ENCODE peak calls at places on chromosome 19, in four cellular contexts. E, C, B and X are unnamed samples.

GRCh38 chr19:45981350-45981749 is 7.7 kb upstream of the NOVA2 start:
- DNase-seq in C (no peak), B (no peak), E (no peak), X (no peak)

GRCh38 chr19:4229179-4229931 is at the start of gene EBI3:
- DNase-seq in E (no peak), C (peak; percentile 65), B (no peak), X (peak; percentile 89)

GRCh38 chr19:49855277-49855675 is 4.3 kb downstream of the PTOV1 start:
- DNase-seq in C (no peak), E (no peak), B (no peak), X (no peak)

GRCh38 chr19:41552558-41552957 is 23.4 kb upstream of the CEACAM21 start:
- DNase-seq in B (no peak), E (no peak), C (no peak), X (no peak)

GRCh38 chr19:22619371-22619770 is 14.8 kb upstream of the ZNF492 start:
- DNase-seq in C (no peak), B (no peak), E (no peak), X (no peak)

GRCh38 chr19:13004273-13004672 is 9.0 kb downstream of the NFIX start:
- DNase-seq in C (no peak), E (no peak), B (no peak), X (no peak)

GRCh38 chr19:28284389-28284788 is 928.6 kb downstream of the UQCRFS1 start:
- DNase-seq in E (no peak), C (no peak), B (no peak), X (no peak)

GRCh38 chr19:35807633-35808032 is 5.0 kb downstream of the PRODH2 start:
- DNase-seq in E (no peak), B (no peak), C (no peak), X (no peak)

GRCh38 chr19:40445945-40446784 is 2.0 kb upstream of the SERTAD3 start:
- DNase-seq in E (no peak), C (no peak), B (no peak), X (no peak)

GRCh38 chr19:49475995-49476880 is 2.2 kb downstream of the FLT3LG start:
- DNase-seq in E (peak; percentile 77), C (no peak), B (no peak), X (peak; percentile 55)

GRCh38 chr19:33736158-33736557 is 60.5 kb upstream of the KCTD15 start:
- DNase-seq in E (peak; percentile 58), B (no peak), C (no peak), X (no peak)
- TF ChIP-seq CTCF in E (peak; percentile 27), B (no peak), C (no peak), X (no peak)

DNA sequence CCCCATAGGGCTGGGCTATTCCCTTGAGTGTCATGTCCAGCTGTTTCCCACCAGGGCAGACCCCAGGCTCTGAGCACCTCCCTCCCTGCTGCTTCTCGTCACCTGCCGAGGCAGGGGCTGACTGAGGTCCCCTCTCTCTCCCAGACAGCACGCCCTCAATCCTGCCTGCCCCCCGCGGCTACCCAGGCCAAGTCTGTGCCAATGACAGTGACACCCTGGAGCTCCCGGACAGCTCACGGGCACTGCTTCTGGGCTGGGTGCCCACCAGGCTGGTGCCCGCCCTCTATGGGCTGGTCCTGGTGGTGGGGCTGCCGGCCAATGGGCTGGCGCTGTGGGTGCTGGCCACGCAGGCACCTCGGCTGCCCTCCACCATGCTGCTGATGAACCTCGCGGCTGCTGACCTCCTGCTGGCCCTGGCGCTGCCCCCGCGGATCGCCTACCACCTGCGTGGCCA is 657 bp downstream of the F2RL3 start:
- DNase-seq in B (no peak), C (no peak), E (no peak), X (no peak)
- TF ChIP-seq CTCF in B (no peak), C (no peak), E (no peak), X (no peak)

DNA sequence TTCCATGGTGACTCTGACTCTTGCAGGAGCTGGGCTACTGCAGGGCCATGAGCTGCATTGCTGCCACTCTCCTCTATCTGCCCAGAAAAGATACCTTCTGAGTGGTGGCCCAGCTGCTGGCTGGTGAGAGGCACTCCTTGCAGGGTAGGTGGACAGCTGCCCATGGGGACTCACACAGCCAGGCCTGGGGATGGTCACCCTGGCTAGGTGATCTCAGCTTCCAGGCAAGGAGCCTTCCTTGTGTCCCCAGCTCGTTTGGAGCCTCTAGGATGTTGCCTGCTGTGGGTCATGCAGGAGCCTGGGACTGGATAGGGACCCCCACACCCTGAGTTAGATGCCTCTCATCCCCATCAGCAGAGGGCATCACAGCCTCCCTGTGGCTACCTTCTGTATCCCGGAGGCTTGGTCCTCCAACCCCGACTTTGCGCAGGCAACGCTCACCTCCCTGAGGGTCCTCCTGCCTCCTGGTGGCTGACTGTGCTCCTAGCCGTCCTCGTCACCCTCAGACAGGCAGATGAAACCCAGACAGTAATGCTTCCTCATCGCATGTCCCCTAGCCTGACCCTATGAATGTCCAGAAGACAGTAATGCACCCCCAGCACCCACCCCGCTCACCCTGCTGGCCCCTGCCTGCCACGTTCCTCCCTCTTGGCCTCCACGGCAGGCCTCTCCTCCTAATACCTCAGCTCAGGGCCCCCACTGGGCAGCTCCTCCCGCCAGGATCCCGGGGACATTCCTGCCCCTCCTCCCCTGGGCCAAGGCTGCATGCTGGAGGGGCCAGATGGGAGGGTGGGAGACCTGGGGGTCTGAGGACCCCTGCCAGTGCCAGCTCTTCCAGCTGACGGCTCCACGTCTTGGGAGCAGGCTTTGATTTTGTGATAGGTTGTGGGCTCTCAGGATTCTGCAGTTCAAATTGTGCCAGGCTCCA is 13.6 kb upstream of the ZNF14 start:
- DNase-seq in B (no peak), E (no peak), C (no peak), X (peak; percentile 14)
- TF ChIP-seq CTCF in B (no peak), E (no peak), C (no peak), X (no peak)

DNA sequence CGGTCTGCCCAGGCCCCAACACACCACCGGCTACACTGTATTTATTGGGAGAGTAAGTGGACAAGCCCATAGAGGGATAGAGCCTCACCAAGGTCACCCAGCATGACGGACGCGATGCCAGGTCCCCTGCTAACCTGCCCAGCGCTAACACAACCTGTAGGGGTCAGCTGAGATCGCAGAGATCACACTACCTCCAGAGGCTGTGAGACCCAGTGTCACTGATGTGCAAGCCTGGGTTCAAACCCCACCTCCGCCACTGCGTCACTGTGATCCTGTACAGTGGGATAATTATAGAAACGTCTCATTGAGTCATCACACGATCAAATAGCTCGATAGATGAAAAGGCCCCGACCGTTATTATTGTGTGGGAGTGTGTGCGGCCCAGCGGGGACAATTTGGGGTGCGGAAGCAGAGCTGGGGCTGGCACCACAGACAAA is 10.6 kb upstream of the TLE2 start:
- DNase-seq in E (no peak), B (no peak), C (no peak), X (no peak)
- TF ChIP-seq CTCF in E (no peak), B (no peak), C (no peak), X (no peak)

DNA sequence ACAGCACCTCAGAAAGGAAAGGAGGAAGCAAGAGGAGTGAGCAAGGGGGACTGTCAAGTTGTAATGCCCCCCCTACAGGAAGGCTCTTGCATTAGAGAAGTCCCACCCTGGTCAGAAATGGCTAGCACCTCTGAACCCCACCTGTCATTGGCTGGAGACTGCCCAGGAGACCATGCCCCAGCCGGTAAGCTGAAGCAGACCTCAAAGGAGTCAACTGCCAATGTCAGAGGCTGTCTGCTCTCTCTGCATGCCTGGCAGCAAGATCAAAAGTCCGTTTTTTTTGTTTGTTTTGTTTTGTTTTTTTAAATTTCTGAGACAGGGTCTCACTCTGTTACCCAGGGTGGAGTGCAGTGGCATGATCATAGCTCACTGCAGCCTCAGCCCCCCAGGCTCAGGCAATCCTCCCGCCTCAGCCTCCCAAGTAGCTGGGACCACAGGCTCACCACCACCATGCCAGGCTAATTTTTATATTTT is 8.1 kb upstream of the BCL3 start:
- DNase-seq in E (no peak), B (no peak), C (no peak), X (peak; percentile 39)
- TF ChIP-seq CTCF in E (peak; percentile 13), B (no peak), C (peak; percentile 16), X (peak; percentile 1)

GRCh38 chr19:970695-971094 is 13.4 kb upstream of the WDR18 start:
- DNase-seq in C (no peak), B (no peak), E (peak; percentile 20), X (no peak)
- TF ChIP-seq CTCF in C (peak; percentile 45), B (peak; percentile 23), E (peak; percentile 77), X (peak; percentile 50)

GRCh38 chr19:18839465-18840287 is 7.9 kb downstream of the UPF1 start:
- DNase-seq in C (no peak), B (no peak), E (no peak), X (no peak)

GRCh38 chr19:18840288-18841260 is 8.8 kb downstream of the UPF1 start:
- DNase-seq in C (no peak), E (no peak), B (no peak), X (no peak)

GRCh38 chr19:18841400-18841799 is 9.6 kb downstream of the UPF1 start:
- DNase-seq in B (no peak), E (no peak), C (no peak), X (no peak)

GRCh38 chr19:18843960-18844359 is 12.2 kb downstream of the UPF1 start:
- DNase-seq in C (no peak), E (no peak), B (no peak), X (no peak)

DNA sequence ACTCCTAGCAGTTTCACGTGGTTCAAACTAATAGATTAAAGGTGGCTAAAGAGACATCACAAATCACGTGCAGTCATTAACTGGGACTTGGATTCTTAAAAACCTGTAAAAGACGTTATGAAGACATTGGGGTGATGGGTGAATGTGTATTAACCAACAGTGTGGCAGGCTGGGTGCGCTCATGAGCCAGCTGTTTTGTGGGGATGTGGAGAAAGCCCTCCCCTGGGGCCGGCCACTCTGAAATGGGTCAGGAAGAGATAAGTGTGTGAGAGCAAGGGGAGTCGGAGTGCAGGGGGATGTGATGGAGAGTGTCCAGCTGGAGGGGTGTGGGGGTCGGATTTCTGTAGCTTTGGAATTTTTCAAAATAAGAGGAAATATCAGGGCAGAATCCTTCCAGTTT is 10.4 kb downstream of the UPF1 start:
- DNase-seq in C (no peak), B (no peak), E (no peak), X (no peak)
- TF ChIP-seq CTCF in C (no peak), B (no peak), E (no peak), X (no peak)